ENCODE peak calls at places on chromosomes 6 and 20, in seven cellular contexts. E, U, K, P, T, F and V are unnamed samples.
A peak's percentile ranks its signal among the peaks of the same experiment; 100 is the strongest.

GRCh38 chr6:112113371-112113770 is 26.0 kb downstream of the FAM229B start:
- DNase-seq in E (no peak), U (no peak), K (no peak), P (no peak), T (no peak), F (no peak), V (no peak)

GRCh38 chr6:148973809-148974208 is 227.0 kb downstream of the UST start:
- DNase-seq in E (no peak), U (no peak), K (no peak), P (no peak), T (peak; percentile 15), F (peak; percentile 35), V (no peak)

GRCh38 chr20:63089051-63089907 is 82.5 kb upstream of the BHLHE23 start:
- DNase-seq in E (no peak), U (no peak), K (no peak), P (no peak), T (no peak), F (no peak), V (no peak)

GRCh38 chr6:31462026-31462963 is 35.6 kb upstream of the MICB start:
- DNase-seq in E (no peak), U (no peak), K (no peak), P (no peak), T (no peak), F (peak; percentile 45), V (peak; percentile 18)

GRCh38 chr20:3106658-3107463 is 22.3 kb upstream of the AVP start:
- DNase-seq in E (peak; percentile 68), U (no peak), K (no peak), P (no peak), T (peak; percentile 98), F (no peak), V (no peak)

GRCh38 chr6:111563581-111563980 is 42.1 kb downstream of the TRAF3IP2 start:
- DNase-seq in E (no peak), U (no peak), K (no peak), P (no peak), T (no peak), F (no peak), V (no peak)

GRCh38 chr6:108526739-108527174 is 34.0 kb upstream of the FOXO3 start:
- DNase-seq in E (peak; percentile 55), U (no peak), K (peak; percentile 42), P (no peak), T (peak; percentile 32), F (peak; percentile 55), V (peak; percentile 29)

GRCh38 chr20:6863798-6864201 is 96.3 kb downstream of the BMP2 start:
- DNase-seq in E (no peak), U (no peak), K (no peak), P (no peak), T (no peak), F (peak; percentile 65), V (no peak)

GRCh38 chr6:12051861-12052368 is 39.8 kb downstream of the HIVEP1 start:
- DNase-seq in E (no peak), U (no peak), K (no peak), P (peak; percentile 25), T (no peak), F (no peak), V (no peak)

GRCh38 chr6:5379647-5380242 is 118.4 kb downstream of the FARS2 start:
- DNase-seq in E (peak; percentile 71), U (no peak), K (peak; percentile 18), P (no peak), T (no peak), F (peak; percentile 50), V (peak; percentile 14)

GRCh38 chr6:121867095-121867494 is 431.6 kb downstream of the GJA1 start:
- DNase-seq in E (no peak), U (no peak), K (no peak), P (no peak), T (no peak), F (no peak), V (no peak)

GRCh38 chr6:107576852-107577251 is 86.9 kb downstream of the SOBP start:
- DNase-seq in E (no peak), U (no peak), K (peak; percentile 8), P (no peak), T (no peak), F (peak; percentile 96), V (no peak)

GRCh38 chr6:79544939-79545450 is 7.8 kb upstream of the LCA5 start:
- DNase-seq in E (peak; percentile 16), U (peak; percentile 31), K (peak; percentile 93), P (no peak), T (peak; percentile 91), F (peak; percentile 100), V (peak; percentile 84)

GRCh38 chr6:38508894-38509293 is 130.8 kb downstream of the BTBD9 start:
- DNase-seq in E (peak; percentile 20), U (no peak), K (no peak), P (no peak), T (peak; percentile 12), F (peak; percentile 56), V (no peak)

GRCh38 chr6:166446567-166447065 is 63.9 kb upstream of the MPC1 start:
- DNase-seq in E (no peak), U (peak; percentile 20), K (no peak), P (no peak), T (no peak), F (peak; percentile 33), V (no peak)

GRCh38 chr6:129276986-129277385 is 394.0 kb downstream of the LAMA2 start:
- DNase-seq in E (no peak), U (no peak), K (no peak), P (no peak), T (no peak), F (no peak), V (no peak)

GRCh38 chr20:51497542-51498467 is 44.7 kb downstream of the NFATC2 start:
- DNase-seq in E (no peak), U (no peak), K (no peak), P (no peak), T (no peak), F (no peak), V (no peak)

GRCh38 chr20:39259808-39260207 is 297.7 kb downstream of the DHX35 start:
- DNase-seq in E (no peak), U (no peak), K (no peak), P (no peak), T (no peak), F (no peak), V (no peak)

GRCh38 chr6:45584127-45584526 is 206.4 kb upstream of the SUPT3H start:
- DNase-seq in E (no peak), U (no peak), K (no peak), P (no peak), T (no peak), F (no peak), V (no peak)

GRCh38 chr6:71482742-71483141 is 194.1 kb downstream of the OGFRL1 start:
- DNase-seq in E (no peak), U (no peak), K (no peak), P (no peak), T (no peak), F (peak; percentile 34), V (no peak)

GRCh38 chr6:157264701-157265100 is 58.6 kb downstream of the TMEM242 start:
- DNase-seq in E (no peak), U (peak; percentile 62), K (no peak), P (no peak), T (peak; percentile 70), F (no peak), V (no peak)

GRCh38 chr6:55445648-55446204 is 118.5 kb downstream of the GFRAL start:
- DNase-seq in E (peak; percentile 12), U (no peak), K (peak; percentile 45), P (no peak), T (no peak), F (peak; percentile 39), V (peak; percentile 32)

GRCh38 chr6:142551145-142551811 is 249.5 kb downstream of the ADGRG6 start:
- DNase-seq in E (no peak), U (no peak), K (no peak), P (peak; percentile 27), T (peak; percentile 7), F (peak; percentile 93), V (no peak)

GRCh38 chr20:37570419-37570818 is 42.7 kb upstream of the BLCAP start:
- DNase-seq in E (no peak), U (no peak), K (no peak), P (no peak), T (no peak), F (no peak), V (no peak)

GRCh38 chr6:35534396-35535170 is 21.9 kb upstream of the TULP1 start:
- DNase-seq in E (no peak), U (no peak), K (no peak), P (no peak), T (no peak), F (no peak), V (no peak)

GRCh38 chr6:35016417-35017221 is 124.5 kb downstream of the TCP11 start:
- DNase-seq in E (no peak), U (peak; percentile 31), K (no peak), P (no peak), T (no peak), F (peak; percentile 18), V (no peak)

GRCh38 chr6:160088069-160088773 is 33.4 kb upstream of the SLC22A1 start:
- DNase-seq in E (peak; percentile 33), U (peak; percentile 60), K (no peak), P (no peak), T (no peak), F (peak; percentile 68), V (peak; percentile 23)

GRCh38 chr6:116287668-116288282 is 8.0 kb upstream of the TSPYL1 start:
- DNase-seq in E (peak; percentile 38), U (no peak), K (peak; percentile 61), P (no peak), T (no peak), F (peak; percentile 74), V (peak; percentile 46)

GRCh38 chr20:17678295-17678694 is 3.7 kb downstream of the RRBP1 start:
- DNase-seq in E (no peak), U (no peak), K (no peak), P (no peak), T (no peak), F (no peak), V (no peak)

GRCh38 chr6:3162067-3162497 is 4.7 kb upstream of the TUBB2A start:
- DNase-seq in E (no peak), U (no peak), K (no peak), P (no peak), T (no peak), F (no peak), V (no peak)

GRCh38 chr20:35395728-35396127 is 16.0 kb downstream of the UQCC1 start:
- DNase-seq in E (no peak), U (no peak), K (no peak), P (no peak), T (no peak), F (peak; percentile 39), V (no peak)

GRCh38 chr20:61764471-61765020 is 301.1 kb downstream of the TAF4 start:
- DNase-seq in E (no peak), U (no peak), K (no peak), P (no peak), T (no peak), F (no peak), V (no peak)

GRCh38 chr6:73032586-73032985 is 192.7 kb downstream of the KHDC1L start:
- DNase-seq in E (no peak), U (no peak), K (peak; percentile 77), P (no peak), T (no peak), F (peak; percentile 59), V (no peak)

GRCh38 chr20:62938105-62938888 is at the start of gene GID8:
- DNase-seq in E (peak; percentile 35), U (peak; percentile 60), K (no peak), P (no peak), T (no peak), F (peak; percentile 52), V (no peak)

GRCh38 chr6:121963826-121964225 is 435.6 kb upstream of the HSF2 start:
- DNase-seq in E (no peak), U (no peak), K (no peak), P (no peak), T (no peak), F (no peak), V (no peak)